ENCODE peak calls at places on chromosomes 12 and 14, in nine cellular contexts. Z is endothelial cell; J is Caco-2; P is CD8-positive, alpha-beta T cell; I is left ventricle myocardium inferior; N is lower leg skin; Y is psoas muscle; Q is cardiac muscle cell; L is cardiac fibroblast. F is an unnamed sample.

GRCh38 chr14:104877806-104878550 is 12.9 kb downstream of the CEP170B start:
- DNase-seq in Q (no peak), L (no peak), P (no peak), Z (no peak), I (peak), N (no peak), J (no peak), Y (peak), F (no peak)

GRCh38 chr14:58832010-58832409 is 194.2 kb downstream of the DACT1 start:
- DNase-seq in P (no peak), Z (no peak), Q (no peak), L (no peak), I (no peak), Y (no peak), N (no peak), J (no peak), F (no peak)

GRCh38 chr12:2244013-2244861 is 191.4 kb downstream of the CACNA1C start:
- DNase-seq in J (peak), L (peak), Q (peak), I (no peak), P (no peak), Z (no peak), N (no peak), Y (no peak), F (peak)

GRCh38 chr14:84785997-84786396 is 743.9 kb upstream of the FLRT2 start:
- DNase-seq in Z (no peak), I (no peak), Y (no peak), N (no peak), P (no peak), J (no peak), Q (no peak), L (no peak), F (no peak)

GRCh38 chr14:75283162-75283883 is 4.7 kb downstream of the FOS start:
- DNase-seq in J (peak), N (no peak), I (no peak), Z (no peak), L (peak), P (no peak), Q (peak), Y (no peak), F (no peak)

GRCh38 chr12:11743748-11744147 is 94.3 kb downstream of the ETV6 start:
- DNase-seq in Y (no peak), Q (no peak), Z (no peak), L (no peak), P (no peak), I (no peak), N (no peak), J (no peak), F (no peak)

GRCh38 chr12:120457133-120457532 is 10.9 kb downstream of the GATC start:
- DNase-seq in L (peak), Y (no peak), I (no peak), P (no peak), Q (no peak), N (no peak), J (peak), Z (peak), F (no peak)

GRCh38 chr14:105498430-105499255 is 7.6 kb downstream of the TEDC1 start:
- DNase-seq in Z (no peak), J (no peak), Y (no peak), P (no peak), Q (no peak), N (no peak), L (no peak), I (no peak), F (no peak)

GRCh38 chr12:65339161-65339560 is 60.7 kb downstream of the MSRB3 start:
- DNase-seq in Y (no peak), N (no peak), L (no peak), Z (no peak), P (no peak), J (peak), Q (no peak), I (no peak), F (no peak)

GRCh38 chr14:93048843-93049242 is 66.9 kb downstream of the ITPK1 start:
- DNase-seq in I (no peak), Z (no peak), Y (no peak), J (no peak), L (no peak), Q (no peak), P (no peak), N (no peak), F (no peak)

GRCh38 chr12:76308866-76309265 is 39.3 kb downstream of the BBS10 start:
- DNase-seq in I (no peak), L (no peak), Q (no peak), P (no peak), Z (no peak), J (no peak), Y (no peak), N (no peak), F (no peak)

GRCh38 chr12:45232771-45233372 is 17.0 kb downstream of the ANO6 start:
- DNase-seq in Z (no peak), I (no peak), L (peak), P (no peak), Q (peak), J (no peak), N (peak), Y (peak), F (peak)

GRCh38 chr14:20652996-20653975 is 11.8 kb upstream of the OR6S1 start:
- DNase-seq in I (no peak), Q (peak), P (no peak), Y (no peak), L (peak), N (no peak), Z (peak), J (no peak), F (no peak)

GRCh38 chr12:107761502-107761904 is 566 bp upstream of the PRDM4 start:
- DNase-seq in Y (no peak), L (no peak), J (peak), P (no peak), I (no peak), Q (peak), N (no peak), Z (peak), F (no peak)

GRCh38 chr12:92863255-92863654 is 65.8 kb downstream of the EEA1 start:
- DNase-seq in Q (no peak), P (no peak), N (no peak), J (no peak), Z (no peak), Y (no peak), L (no peak), I (no peak), F (no peak)

GRCh38 chr12:108691995-108692808 is 39.1 kb downstream of the CORO1C start:
- DNase-seq in Y (peak), P (no peak), J (no peak), N (peak), Q (no peak), L (peak), Z (no peak), I (peak), F (no peak)

GRCh38 chr14:37903561-37904191 is 304.0 kb upstream of the SSTR1 start:
- DNase-seq in P (no peak), L (peak), I (no peak), Q (peak), J (peak), Y (no peak), Z (peak), N (no peak), F (peak)

GRCh38 chr14:64186231-64187129 is 107.7 kb downstream of the ESR2 start:
- DNase-seq in J (no peak), P (no peak), N (no peak), Z (no peak), L (no peak), I (no peak), Q (no peak), Y (no peak), F (no peak)

GRCh38 chr12:121786441-121786825 is 7.1 kb downstream of the RHOF start:
- DNase-seq in I (no peak), J (peak), L (peak), Q (peak), N (peak), Z (no peak), P (no peak), Y (peak), F (no peak)

GRCh38 chr12:100539209-100539608 is 34.3 kb upstream of the GAS2L3 start:
- DNase-seq in Y (no peak), Z (peak), I (no peak), P (no peak), Q (peak), L (peak), J (peak), N (no peak), F (peak)

GRCh38 chr14:103904493-103905107 is 23.7 kb upstream of the TDRD9 start:
- DNase-seq in L (no peak), Z (no peak), J (no peak), I (no peak), P (no peak), Y (no peak), Q (no peak), N (no peak), F (no peak)

GRCh38 chr14:57375156-57375555 is 15.2 kb upstream of the NAA30 start:
- DNase-seq in I (no peak), Q (no peak), J (no peak), N (no peak), P (no peak), Y (no peak), L (no peak), Z (no peak), F (no peak)

GRCh38 chr12:111450676-111451075 is 45.0 kb downstream of the SH2B3 start:
- DNase-seq in Q (no peak), J (no peak), Z (no peak), Y (no peak), L (no peak), N (peak), P (no peak), I (no peak), F (no peak)

GRCh38 chr14:102891556-102891955 is 30.9 kb upstream of the AMN start:
- DNase-seq in L (peak), J (no peak), Q (peak), I (no peak), Y (no peak), N (no peak), Z (no peak), P (no peak), F (peak)

GRCh38 chr12:553216-554000 is 93.7 kb downstream of the B4GALNT3 start:
- DNase-seq in Y (no peak), P (no peak), Q (no peak), J (no peak), I (no peak), N (no peak), L (no peak), Z (no peak), F (no peak)

GRCh38 chr14:66746316-66747006 is 238.5 kb downstream of the GPHN start:
- DNase-seq in N (no peak), I (no peak), P (no peak), L (peak), Z (peak), Q (peak), Y (no peak), J (peak), F (peak)

GRCh38 chr14:100715803-100716202 is 10.9 kb upstream of the DLK1 start:
- DNase-seq in Z (no peak), Q (no peak), J (peak), L (no peak), P (no peak), I (no peak), Y (no peak), N (no peak), F (no peak)

GRCh38 chr14:98952595-98953325 is 319.2 kb downstream of the BCL11B start:
- DNase-seq in N (peak), Q (peak), Y (peak), I (no peak), P (no peak), L (peak), Z (no peak), J (no peak), F (peak)

GRCh38 chr14:98949506-98950135 is 322.4 kb downstream of the BCL11B start:
- DNase-seq in P (no peak), J (no peak), Z (no peak), Y (peak), Q (no peak), N (no peak), L (no peak), I (no peak), F (no peak)

GRCh38 chr14:98950356-98950895 is 321.6 kb downstream of the BCL11B start:
- DNase-seq in N (no peak), J (no peak), L (no peak), Z (no peak), Q (no peak), I (no peak), Y (no peak), P (no peak), F (no peak)

GRCh38 chr14:98951521-98952152 is 320.4 kb downstream of the BCL11B start:
- DNase-seq in L (no peak), Q (no peak), N (no peak), Y (no peak), P (no peak), I (no peak), Z (no peak), J (no peak), F (no peak)

GRCh38 chr14:98951031-98951430 is 321.0 kb downstream of the BCL11B start:
- DNase-seq in Y (no peak), Q (no peak), N (no peak), P (no peak), Z (no peak), J (no peak), L (no peak), I (no peak), F (no peak)
- TF ChIP-seq CTCF in Y (no peak), Q (no peak), N (no peak), P (no peak), Z (no peak), J (no peak), L (no peak), I (no peak), F (no peak)

GRCh38 chr14:52025310-52025709 is 36.0 kb downstream of the RTRAF start:
- DNase-seq in Q (peak), Y (no peak), N (no peak), P (no peak), I (no peak), L (peak), Z (no peak), J (no peak), F (peak)

GRCh38 chr14:52026921-52027320 is 37.6 kb downstream of the RTRAF start:
- DNase-seq in Z (no peak), L (no peak), J (no peak), I (no peak), Y (no peak), Q (no peak), N (no peak), P (no peak), F (no peak)

GRCh38 chr14:52023518-52023917 is 34.2 kb downstream of the RTRAF start:
- DNase-seq in Y (no peak), J (no peak), Z (no peak), Q (peak), I (no peak), N (no peak), L (peak), P (no peak), F (peak)

GRCh38 chr14:52029881-52030280 is 39.0 kb downstream of the NID2 start:
- DNase-seq in Q (peak), Z (no peak), P (no peak), J (no peak), Y (no peak), I (no peak), L (peak), N (no peak), F (no peak)

DNA sequence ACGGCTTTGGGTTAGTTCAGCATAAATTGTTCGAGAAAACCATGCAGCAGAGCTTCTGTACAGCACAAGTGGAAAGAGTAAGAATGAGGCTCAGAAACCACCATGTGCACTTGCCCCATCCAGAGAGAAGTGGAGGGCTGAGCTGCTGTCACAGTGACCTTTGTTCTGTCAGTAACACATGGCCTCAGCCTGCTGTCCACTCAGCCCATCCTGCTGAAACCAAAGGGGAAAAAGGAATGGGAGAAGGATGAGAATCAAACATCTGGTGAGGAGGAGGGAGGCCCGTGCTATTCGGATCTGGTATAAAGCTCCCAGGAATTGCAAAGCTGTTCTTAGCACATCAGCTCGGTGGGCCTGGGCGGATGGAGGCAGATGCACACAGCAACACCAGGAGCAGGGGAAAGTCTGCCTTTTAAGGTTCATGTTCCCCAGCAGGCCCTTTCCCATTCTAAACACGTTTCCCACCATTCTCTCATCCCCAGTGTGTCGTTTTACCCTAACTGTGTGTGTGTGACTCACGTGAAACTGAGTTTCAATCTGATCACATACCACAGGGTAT is 36.7 kb downstream of the RTRAF start:
- DNase-seq in Z (no peak), Q (no peak), I (no peak), Y (no peak), J (no peak), P (no peak), L (no peak), N (no peak), F (no peak)
- TF ChIP-seq CTCF in Z (no peak), Q (no peak), I (no peak), Y (no peak), J (no peak), P (no peak), L (no peak), N (no peak), F (no peak)

GRCh38 chr14:94360945-94361565 is 27.3 kb downstream of the SERPINA1 start:
- DNase-seq in J (peak), Z (no peak), Y (no peak), P (no peak), Q (no peak), L (no peak), I (no peak), N (no peak), F (no peak)

GRCh38 chr14:94357166-94357565 is 31.2 kb downstream of the SERPINA1 start:
- DNase-seq in Q (no peak), I (no peak), L (no peak), P (no peak), J (no peak), Z (no peak), Y (no peak), N (no peak), F (no peak)

GRCh38 chr14:94356379-94357056 is 31.9 kb downstream of the SERPINA1 start:
- DNase-seq in J (no peak), P (no peak), L (no peak), Z (no peak), I (no peak), Y (no peak), N (no peak), Q (no peak), F (no peak)

GRCh38 chr14:94354638-94355185 is 31.6 kb upstream of the SERPINA6 start:
- DNase-seq in I (no peak), Z (no peak), J (no peak), Y (no peak), L (no peak), P (no peak), N (no peak), Q (no peak), F (no peak)

GRCh38 chr14:94355191-94355794 is 32.2 kb upstream of the SERPINA6 start:
- DNase-seq in Z (peak), J (peak), N (no peak), I (peak), Q (peak), L (peak), P (no peak), Y (peak), F (no peak)
- TF ChIP-seq CTCF in Z (no peak), J (no peak), N (no peak), I (peak), Q (peak), L (peak), P (no peak), Y (no peak), F (peak)

GRCh38 chr14:77543637-77544334 is 45.2 kb upstream of the ISM2 start:
- DNase-seq in Z (no peak), I (no peak), N (no peak), Y (no peak), Q (peak), J (no peak), P (no peak), L (no peak), F (no peak)

GRCh38 chr14:77544571-77544970 is 46.0 kb upstream of the ISM2 start:
- DNase-seq in P (no peak), Z (no peak), Y (no peak), N (no peak), Q (peak), L (no peak), I (no peak), J (no peak), F (no peak)

GRCh38 chr14:77543240-77543551 is 44.6 kb upstream of the ISM2 start:
- DNase-seq in Z (no peak), N (no peak), Q (no peak), I (no peak), P (no peak), J (peak), Y (no peak), L (no peak), F (no peak)

GRCh38 chr14:77549451-77549850 is 50.8 kb upstream of the ISM2 start:
- DNase-seq in J (no peak), Q (no peak), L (no peak), Z (no peak), I (no peak), Y (no peak), P (no peak), N (no peak), F (no peak)

DNA sequence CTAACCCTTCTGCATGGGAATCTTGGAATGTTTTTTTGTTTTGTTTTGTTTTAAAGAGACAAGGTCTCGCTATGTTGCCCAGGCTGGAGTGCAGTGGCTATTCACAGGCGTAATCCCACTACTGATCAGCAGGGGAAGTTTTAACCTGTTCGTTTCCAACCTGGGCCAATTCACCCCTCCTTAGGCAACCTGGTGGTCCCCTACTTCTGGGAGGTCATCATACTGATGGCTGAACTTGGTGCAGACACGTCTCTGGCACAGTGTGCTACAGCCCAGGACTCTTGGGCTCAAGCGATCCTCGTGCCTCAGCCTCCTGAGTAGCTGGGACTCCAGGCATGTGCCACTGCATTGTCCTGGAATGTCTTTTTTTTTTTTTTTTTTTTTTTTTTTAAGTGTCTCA is 48.9 kb upstream of the ISM2 start:
- DNase-seq in N (no peak), L (no peak), Z (peak), I (no peak), Y (no peak), J (no peak), P (no peak), Q (no peak), F (no peak)
- TF ChIP-seq CTCF in N (no peak), L (peak), Z (no peak), I (no peak), Y (no peak), J (no peak), P (no peak), Q (peak), F (peak)

DNA sequence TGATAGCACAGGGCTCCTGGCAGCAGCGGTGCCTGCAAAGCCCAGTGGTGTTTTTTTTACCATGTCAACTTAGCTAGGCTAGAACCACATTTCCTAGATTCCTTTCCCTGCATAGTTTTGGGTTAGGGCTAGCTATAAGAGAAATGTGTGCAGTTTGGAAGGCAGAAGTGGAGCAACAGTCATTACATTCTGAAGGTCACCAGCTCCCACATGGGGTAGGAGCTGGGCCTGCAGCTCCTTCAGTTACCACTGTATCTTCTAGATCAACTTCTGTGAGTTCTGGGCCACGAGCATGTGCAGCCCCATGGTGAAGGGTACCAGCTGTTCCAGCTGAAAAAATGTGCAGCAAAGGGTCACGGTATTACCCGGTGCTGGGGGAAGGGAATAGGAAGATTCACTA is 2.3 kb upstream of the SLC25A3 start:
- DNase-seq in L (no peak), P (no peak), Q (peak), J (peak), Z (no peak), N (no peak), I (no peak), Y (no peak), F (no peak)
- TF ChIP-seq CTCF in L (no peak), P (no peak), Q (no peak), J (peak), Z (no peak), N (no peak), I (no peak), Y (no peak), F (no peak)